ENCODE peak calls at places on chromosomes 12 and 14, in five cellular contexts. L is fibroblast of gingiva, N is Calu3, W is GM13976, R is neural progenitor cell. T is an unnamed sample.

GRCh38 chr14:58280954-58281787 is 17.2 kb upstream of the ARID4A start:
- DNase-seq in L (peak), N (peak), W (peak), R (no peak), T (peak)

GRCh38 chr14:22174412-22174811 is 414.6 kb downstream of the DAD1 start:
- DNase-seq in L (no peak), N (no peak), W (no peak), R (no peak), T (no peak)

GRCh38 chr12:120762093-120762492 is 36.5 kb downstream of the ACADS start:
- DNase-seq in L (no peak), N (no peak), W (no peak), R (no peak), T (no peak)

GRCh38 chr12:6769003-6769389 is 2.8 kb downstream of the PTMS start:
- DNase-seq in L (peak), N (no peak), W (no peak), R (peak), T (peak)

GRCh38 chr12:106106892-106107291 is 31.9 kb downstream of the NUAK1 start:
- DNase-seq in L (peak), N (peak), W (no peak), R (peak), T (no peak)

GRCh38 chr14:34098045-34098984 is 147.4 kb upstream of the EGLN3 start:
- DNase-seq in L (peak), N (peak), W (peak), R (peak), T (peak)

GRCh38 chr14:22071001-22071400 is 397.4 kb upstream of the OR4E1 start:
- DNase-seq in L (no peak), N (no peak), W (peak), R (no peak), T (no peak)

GRCh38 chr12:124545508-124546418 is 21.6 kb downstream of the NCOR2 start:
- DNase-seq in L (peak), N (no peak), W (peak), R (no peak), T (no peak)

GRCh38 chr12:12017798-12018197 is 52.9 kb upstream of the BCL2L14 start:
- DNase-seq in L (no peak), N (no peak), W (no peak), R (peak), T (no peak)

GRCh38 chr14:33897878-33898535 is 52.9 kb downstream of the EGLN3 start:
- DNase-seq in L (no peak), N (no peak), W (no peak), R (no peak), T (no peak)

GRCh38 chr14:50795127-50795526 is 35.8 kb downstream of the NIN start:
- DNase-seq in L (no peak), N (no peak), W (no peak), R (no peak), T (peak)

GRCh38 chr12:82413994-82414393 is 55.7 kb downstream of the METTL25 start:
- DNase-seq in L (peak), N (no peak), W (no peak), R (no peak), T (no peak)

GRCh38 chr12:103456006-103456405 is 39.8 kb downstream of the C12orf42 start:
- DNase-seq in L (no peak), N (no peak), W (no peak), R (no peak), T (no peak)

GRCh38 chr12:54628186-54628846 is 6.4 kb downstream of the LACRT start:
- DNase-seq in L (no peak), N (no peak), W (no peak), R (no peak), T (no peak)

GRCh38 chr12:67091204-67091603 is 178.0 kb upstream of the CAND1 start:
- DNase-seq in L (no peak), N (no peak), W (no peak), R (no peak), T (no peak)

GRCh38 chr12:94147991-94148840 is at the start of gene PLXNC1:
- DNase-seq in L (peak), N (peak), W (peak), R (peak), T (peak)

GRCh38 chr12:113392988-113393579 is 10.6 kb downstream of the SDS start:
- DNase-seq in L (no peak), N (no peak), W (peak), R (peak), T (no peak)

GRCh38 chr12:19759229-19759628 is 319.9 kb downstream of the AEBP2 start:
- DNase-seq in L (peak), N (no peak), W (no peak), R (no peak), T (no peak)

GRCh38 chr12:28563926-28564325 is 373.7 kb downstream of the CCDC91 start:
- DNase-seq in L (peak), N (no peak), W (no peak), R (no peak), T (no peak)

GRCh38 chr12:109192358-109192757 is 76.0 kb downstream of the ACACB start:
- DNase-seq in L (peak), N (peak), W (no peak), R (no peak), T (no peak)

GRCh38 chr12:27332407-27333310 is at the start of gene BMAL2:
- DNase-seq in L (peak), N (peak), W (peak), R (peak), T (peak)

T was measured in retina.